ENCODE peak calls at places on chromosomes 13 and 19, in seven cellular contexts. R is T-helper 2 cell; D is left lobe of liver; H is stimulated activated CD4-positive, alpha-beta T cell treated with anti-CD3 and anti-CD28 coated beads, TNF-alpha, amount 100 ng/mL, for 1 hour; U is stimulated activated CD8-positive, alpha-beta memory T cell treated with anti-CD3 and anti-CD28 coated beads, Interleukin-4, amount 100 ng/mL, for 1 hour; X is T1000; P is NCI-H510A. Y is an unnamed sample.

GRCh38 chr13:90867336-90867683 is 480.2 kb upstream of the MIR17HG start:
- DNase-seq in R (no peak), D (no peak), H (no peak), U (no peak), X (peak), P (peak), Y (peak)

GRCh38 chr19:52679598-52679997 is 41.4 kb upstream of the ZNF83 start:
- DNase-seq in R (no peak), D (no peak), H (no peak), U (no peak), X (no peak), P (no peak), Y (no peak)

GRCh38 chr13:30142502-30143211 is 164.7 kb downstream of the KATNAL1 start:
- DNase-seq in R (no peak), D (no peak), H (no peak), U (no peak), X (peak), P (no peak), Y (no peak)

GRCh38 chr19:13091400-13092161 is 11.1 kb downstream of the LYL1 start:
- DNase-seq in R (no peak), D (no peak), H (no peak), U (no peak), X (no peak), P (no peak), Y (no peak)

GRCh38 chr13:38176664-38177063 is 173.0 kb upstream of the UFM1 start:
- DNase-seq in R (no peak), D (no peak), H (no peak), U (no peak), X (no peak), P (no peak), Y (no peak)

GRCh38 chr19:47445937-47446402 is 25.7 kb downstream of the SLC8A2 start:
- DNase-seq in R (peak), D (no peak), H (peak), U (peak), X (no peak), P (peak), Y (peak)

GRCh38 chr19:37313335-37313627 is 57.6 kb upstream of the ZNF527 start:
- DNase-seq in R (no peak), D (no peak), H (no peak), U (no peak), X (no peak), P (no peak), Y (no peak)

GRCh38 chr19:38073806-38074685 is 150.0 kb downstream of the DPF1 start:
- DNase-seq in R (no peak), D (no peak), H (no peak), U (no peak), X (no peak), P (peak), Y (peak)

GRCh38 chr19:47190167-47190727 is 40.8 kb downstream of the BBC3 start:
- DNase-seq in R (no peak), D (peak), H (peak), U (no peak), X (no peak), P (no peak), Y (no peak)

GRCh38 chr13:29679357-29680050 is 84.0 kb upstream of the SLC7A1 start:
- DNase-seq in R (no peak), D (no peak), H (no peak), U (no peak), X (no peak), P (no peak), Y (no peak)

GRCh38 chr19:8325454-8325853 is 4.2 kb downstream of the RPS28 start:
- DNase-seq in R (no peak), D (no peak), H (no peak), U (no peak), X (no peak), P (no peak), Y (no peak)

GRCh38 chr13:50513528-50513863 is 330.0 kb downstream of the DLEU7 start:
- DNase-seq in R (no peak), D (no peak), H (no peak), U (no peak), X (no peak), P (no peak), Y (no peak)

GRCh38 chr13:51146667-51147066 is 35.6 kb upstream of the C13orf42 start:
- DNase-seq in R (no peak), D (no peak), H (no peak), U (no peak), X (no peak), P (no peak), Y (no peak)

GRCh38 chr19:34808566-34808965 is 35.6 kb upstream of the ZNF599 start:
- DNase-seq in R (no peak), D (no peak), H (no peak), U (no peak), X (peak), P (no peak), Y (no peak)

GRCh38 chr19:43784251-43784980 is 3.6 kb upstream of the KCNN4 start:
- DNase-seq in R (no peak), D (no peak), H (peak), U (no peak), X (peak), P (no peak), Y (no peak)

Y was measured in SHP77 treated with DMSO at 0.1 percent for 48 hours.